ENCODE peak calls at places on chromosomes 4 and X, in four cellular contexts. L is NCI-H1417, J is Daoy, M is HCT116. T is an unnamed sample.
A peak's percentile ranks its signal among the peaks of the same experiment; 100 is the strongest.

GRCh38 chr4:40228497-40229365 is 31.9 kb downstream of the RHOH start:
- DNase-seq in M (no peak), J (peak; percentile 11), L (no peak), T (no peak)

GRCh38 chrX:45198301-45198700 is 2.4 kb downstream of the DIPK2B start:
- DNase-seq in M (no peak), J (no peak), L (no peak), T (no peak)

GRCh38 chr4:21845663-21846062 is 102.9 kb downstream of the KCNIP4 start:
- DNase-seq in J (no peak), L (no peak), M (no peak), T (no peak)

GRCh38 chr4:45925809-45926208 is 198.0 kb downstream of the GABRG1 start:
- DNase-seq in L (no peak), M (no peak), J (no peak), T (no peak)

GRCh38 chr4:71938776-71939175 is 93.0 kb upstream of the NPFFR2 start:
- DNase-seq in M (no peak), J (no peak), L (no peak), T (no peak)

GRCh38 chr4:184819786-184820185 is 6.0 kb downstream of the ACSL1 start:
- DNase-seq in M (no peak), L (no peak), J (no peak), T (no peak)

GRCh38 chr4:183204793-183205192 is 105.7 kb downstream of the WWC2 start:
- DNase-seq in M (no peak), L (no peak), J (no peak), T (no peak)

GRCh38 chr4:86130160-86130933 is 229.5 kb downstream of the MAPK10 start:
- DNase-seq in J (no peak), L (no peak), M (no peak), T (no peak)

GRCh38 chr4:10053635-10054453 is 32.5 kb upstream of the SLC2A9 start:
- DNase-seq in L (no peak), J (no peak), M (no peak), T (no peak)

GRCh38 chrX:44828008-44828605 is 15.7 kb upstream of the DUSP21 start:
- DNase-seq in J (peak; percentile 74), L (no peak), M (peak; percentile 10), T (no peak)

GRCh38 chr4:148056879-148057278 is 325.0 kb downstream of the ARHGAP10 start:
- DNase-seq in L (no peak), J (peak; percentile 62), M (peak; percentile 6), T (no peak)

GRCh38 chr4:3374011-3374645 is 67.6 kb upstream of the HGFAC start:
- DNase-seq in J (no peak), M (no peak), L (no peak), T (no peak)

GRCh38 chr4:40196260-40196659 is 571 bp upstream of the RHOH start:
- DNase-seq in M (no peak), J (no peak), L (no peak), T (no peak)

GRCh38 chr4:25814323-25814722 is 48.5 kb downstream of the SEL1L3 start:
- DNase-seq in L (no peak), M (no peak), J (no peak), T (no peak)

GRCh38 chr4:8906668-8906970 is 35.0 kb upstream of the HMX1 start:
- DNase-seq in M (no peak), J (no peak), L (no peak), T (no peak)

GRCh38 chr4:91636083-91636482 is 667.7 kb upstream of the GRID2 start:
- DNase-seq in J (no peak), M (no peak), L (no peak), T (no peak)

GRCh38 chr4:170805352-170805751 is 715.6 kb upstream of the AADAT start:
- DNase-seq in M (no peak), J (no peak), L (no peak), T (no peak)

GRCh38 chr4:175716956-175717355 is 95.1 kb downstream of the GPM6A start:
- DNase-seq in L (no peak), M (no peak), J (no peak), T (no peak)

GRCh38 chrX:49072712-49073095 is 1.1 kb downstream of the PRAF2 start:
- DNase-seq in M (no peak), L (no peak), J (no peak), T (no peak)

GRCh38 chr4:2925931-2926860 is 37.0 kb downstream of the NOP14 start:
- DNase-seq in J (no peak), L (no peak), M (no peak), T (no peak)

GRCh38 chrX:55142919-55143310 is 54.1 kb downstream of the PAGE2 start:
- DNase-seq in L (no peak), J (no peak), M (no peak), T (no peak)

GRCh38 chr4:80071643-80072606 is 1.1 kb downstream of the ANTXR2 start:
- DNase-seq in M (no peak), L (peak; percentile 88), J (peak; percentile 23), T (peak; percentile 67)

GRCh38 chrX:129726307-129727111 is 12.3 kb upstream of the XPNPEP2 start:
- DNase-seq in J (peak; percentile 47), L (peak; percentile 27), M (peak; percentile 28), T (peak; percentile 18)

GRCh38 chrX:48665991-48666390 is 17.6 kb upstream of the WAS start:
- DNase-seq in M (no peak), J (peak; percentile 10), L (no peak), T (no peak)